ENCODE peak calls at places on chromosome 11, in ten cellular contexts. One of them, this sample, is unnamed.

GRCh38 chr11:35980646-35981402 is 37.0 kb downstream of the LDLRAD3 start:
- DNase-seq in EH: no peak
- DNase-seq in CD4-positive, alpha-beta T cell: no peak
- DNase-seq in stimulated activated CD4-positive, alpha-beta T cell treated with anti-CD3 and anti-CD28 coated beads, Interleukin-1b, Interleukin-23, amount 100 ng/mL, for 1 hour: no peak
- DNase-seq in ELF-1: no peak
- DNase-seq in activated CD8-positive, alpha-beta memory T cell treated with anti-CD3 and anti-CD28 coated beads, Interleukin-2, amount 10 ng/mL, durations not matched to agents 7 days and 5 days: no peak
- DNase-seq in HS-27A: no peak
- DNase-seq in amygdala: no peak
- DNase-seq in stromal cell of bone marrow: peak; percentile 49
- DNase-seq in NB4: peak; percentile 2
- DNase-seq in this sample: no peak

GRCh38 chr11:73652046-73652730 is 5.8 kb downstream of the PLEKHB1 start:
- DNase-seq in amygdala: peak; percentile 92
- DNase-seq in stromal cell of bone marrow: no peak
- DNase-seq in HS-27A: no peak
- DNase-seq in CD4-positive, alpha-beta T cell: no peak
- DNase-seq in NB4: no peak
- DNase-seq in activated CD8-positive, alpha-beta memory T cell treated with anti-CD3 and anti-CD28 coated beads, Interleukin-2, amount 10 ng/mL, durations not matched to agents 7 days and 5 days: no peak
- DNase-seq in ELF-1: peak; percentile 57
- DNase-seq in EH: no peak
- DNase-seq in stimulated activated CD4-positive, alpha-beta T cell treated with anti-CD3 and anti-CD28 coated beads, Interleukin-1b, Interleukin-23, amount 100 ng/mL, for 1 hour: no peak
- DNase-seq in this sample: no peak

GRCh38 chr11:2534131-2534956 is 89.5 kb downstream of the KCNQ1 start:
- DNase-seq in stromal cell of bone marrow: no peak
- DNase-seq in NB4: peak; percentile 83
- DNase-seq in HS-27A: no peak
- DNase-seq in ELF-1: peak; percentile 19
- DNase-seq in CD4-positive, alpha-beta T cell: no peak
- DNase-seq in activated CD8-positive, alpha-beta memory T cell treated with anti-CD3 and anti-CD28 coated beads, Interleukin-2, amount 10 ng/mL, durations not matched to agents 7 days and 5 days: no peak
- DNase-seq in EH: no peak
- DNase-seq in stimulated activated CD4-positive, alpha-beta T cell treated with anti-CD3 and anti-CD28 coated beads, Interleukin-1b, Interleukin-23, amount 100 ng/mL, for 1 hour: no peak
- DNase-seq in amygdala: no peak
- DNase-seq in this sample: peak; percentile 98

GRCh38 chr11:130699561-130699960 is 216.7 kb downstream of the SNX19 start:
- DNase-seq in amygdala: no peak
- DNase-seq in EH: no peak
- DNase-seq in stromal cell of bone marrow: no peak
- DNase-seq in ELF-1: no peak
- DNase-seq in activated CD8-positive, alpha-beta memory T cell treated with anti-CD3 and anti-CD28 coated beads, Interleukin-2, amount 10 ng/mL, durations not matched to agents 7 days and 5 days: no peak
- DNase-seq in stimulated activated CD4-positive, alpha-beta T cell treated with anti-CD3 and anti-CD28 coated beads, Interleukin-1b, Interleukin-23, amount 100 ng/mL, for 1 hour: no peak
- DNase-seq in HS-27A: no peak
- DNase-seq in CD4-positive, alpha-beta T cell: no peak
- DNase-seq in NB4: no peak
- DNase-seq in this sample: no peak

GRCh38 chr11:112106070-112106469 is 19.4 kb downstream of the SDHD start:
- DNase-seq in NB4: no peak
- DNase-seq in activated CD8-positive, alpha-beta memory T cell treated with anti-CD3 and anti-CD28 coated beads, Interleukin-2, amount 10 ng/mL, durations not matched to agents 7 days and 5 days: no peak
- DNase-seq in EH: no peak
- DNase-seq in CD4-positive, alpha-beta T cell: no peak
- DNase-seq in ELF-1: no peak
- DNase-seq in stromal cell of bone marrow: no peak
- DNase-seq in amygdala: no peak
- DNase-seq in HS-27A: no peak
- DNase-seq in stimulated activated CD4-positive, alpha-beta T cell treated with anti-CD3 and anti-CD28 coated beads, Interleukin-1b, Interleukin-23, amount 100 ng/mL, for 1 hour: no peak
- DNase-seq in this sample: no peak

GRCh38 chr11:110349109-110349996 is 52.9 kb upstream of the RDX start:
- DNase-seq in activated CD8-positive, alpha-beta memory T cell treated with anti-CD3 and anti-CD28 coated beads, Interleukin-2, amount 10 ng/mL, durations not matched to agents 7 days and 5 days: peak; percentile 81
- DNase-seq in amygdala: no peak
- DNase-seq in NB4: no peak
- DNase-seq in stromal cell of bone marrow: no peak
- DNase-seq in HS-27A: no peak
- DNase-seq in EH: no peak
- DNase-seq in stimulated activated CD4-positive, alpha-beta T cell treated with anti-CD3 and anti-CD28 coated beads, Interleukin-1b, Interleukin-23, amount 100 ng/mL, for 1 hour: no peak
- DNase-seq in CD4-positive, alpha-beta T cell: no peak
- DNase-seq in ELF-1: peak; percentile 28
- DNase-seq in this sample: no peak

GRCh38 chr11:72775288-72776110 is 18.3 kb downstream of the STARD10 start:
- DNase-seq in HS-27A: no peak
- DNase-seq in CD4-positive, alpha-beta T cell: no peak
- DNase-seq in amygdala: no peak
- DNase-seq in activated CD8-positive, alpha-beta memory T cell treated with anti-CD3 and anti-CD28 coated beads, Interleukin-2, amount 10 ng/mL, durations not matched to agents 7 days and 5 days: no peak
- DNase-seq in stimulated activated CD4-positive, alpha-beta T cell treated with anti-CD3 and anti-CD28 coated beads, Interleukin-1b, Interleukin-23, amount 100 ng/mL, for 1 hour: no peak
- DNase-seq in NB4: no peak
- DNase-seq in EH: no peak
- DNase-seq in ELF-1: no peak
- DNase-seq in stromal cell of bone marrow: no peak
- DNase-seq in this sample: no peak

GRCh38 chr11:8338138-8338537 is 74.5 kb upstream of the LMO1 start:
- DNase-seq in EH: peak; percentile 46
- DNase-seq in stimulated activated CD4-positive, alpha-beta T cell treated with anti-CD3 and anti-CD28 coated beads, Interleukin-1b, Interleukin-23, amount 100 ng/mL, for 1 hour: no peak
- DNase-seq in amygdala: no peak
- DNase-seq in ELF-1: peak; percentile 77
- DNase-seq in CD4-positive, alpha-beta T cell: no peak
- DNase-seq in stromal cell of bone marrow: no peak
- DNase-seq in activated CD8-positive, alpha-beta memory T cell treated with anti-CD3 and anti-CD28 coated beads, Interleukin-2, amount 10 ng/mL, durations not matched to agents 7 days and 5 days: peak; percentile 45
- DNase-seq in HS-27A: no peak
- DNase-seq in NB4: peak; percentile 36
- DNase-seq in this sample: peak; percentile 85

GRCh38 chr11:60785136-60785535 is at the start of gene MS4A10:
- DNase-seq in EH: no peak
- DNase-seq in HS-27A: no peak
- DNase-seq in stromal cell of bone marrow: no peak
- DNase-seq in ELF-1: no peak
- DNase-seq in NB4: no peak
- DNase-seq in stimulated activated CD4-positive, alpha-beta T cell treated with anti-CD3 and anti-CD28 coated beads, Interleukin-1b, Interleukin-23, amount 100 ng/mL, for 1 hour: no peak
- DNase-seq in activated CD8-positive, alpha-beta memory T cell treated with anti-CD3 and anti-CD28 coated beads, Interleukin-2, amount 10 ng/mL, durations not matched to agents 7 days and 5 days: no peak
- DNase-seq in amygdala: no peak
- DNase-seq in CD4-positive, alpha-beta T cell: no peak
- DNase-seq in this sample: no peak

GRCh38 chr11:91104237-91104636 is 881.4 kb upstream of the CHORDC1 start:
- DNase-seq in amygdala: no peak
- DNase-seq in CD4-positive, alpha-beta T cell: no peak
- DNase-seq in NB4: no peak
- DNase-seq in ELF-1: no peak
- DNase-seq in stimulated activated CD4-positive, alpha-beta T cell treated with anti-CD3 and anti-CD28 coated beads, Interleukin-1b, Interleukin-23, amount 100 ng/mL, for 1 hour: no peak
- DNase-seq in EH: peak; percentile 69
- DNase-seq in stromal cell of bone marrow: peak; percentile 37
- DNase-seq in activated CD8-positive, alpha-beta memory T cell treated with anti-CD3 and anti-CD28 coated beads, Interleukin-2, amount 10 ng/mL, durations not matched to agents 7 days and 5 days: no peak
- DNase-seq in HS-27A: peak; percentile 77
- DNase-seq in this sample: peak; percentile 1

GRCh38 chr11:70467196-70468085 is 69.1 kb downstream of the CTTN start:
- DNase-seq in amygdala: no peak
- DNase-seq in ELF-1: peak; percentile 32
- DNase-seq in NB4: peak; percentile 61
- DNase-seq in stimulated activated CD4-positive, alpha-beta T cell treated with anti-CD3 and anti-CD28 coated beads, Interleukin-1b, Interleukin-23, amount 100 ng/mL, for 1 hour: no peak
- DNase-seq in stromal cell of bone marrow: peak; percentile 28
- DNase-seq in HS-27A: peak; percentile 20
- DNase-seq in EH: peak; percentile 50
- DNase-seq in activated CD8-positive, alpha-beta memory T cell treated with anti-CD3 and anti-CD28 coated beads, Interleukin-2, amount 10 ng/mL, durations not matched to agents 7 days and 5 days: peak; percentile 61
- DNase-seq in CD4-positive, alpha-beta T cell: no peak
- DNase-seq in this sample: peak; percentile 50

GRCh38 chr11:111982019-111982464 is 43.2 kb upstream of the DLAT start:
- DNase-seq in NB4: peak; percentile 44
- DNase-seq in ELF-1: peak; percentile 77
- DNase-seq in CD4-positive, alpha-beta T cell: peak; percentile 32
- DNase-seq in HS-27A: no peak
- DNase-seq in stromal cell of bone marrow: no peak
- DNase-seq in EH: peak; percentile 51
- DNase-seq in amygdala: no peak
- DNase-seq in activated CD8-positive, alpha-beta memory T cell treated with anti-CD3 and anti-CD28 coated beads, Interleukin-2, amount 10 ng/mL, durations not matched to agents 7 days and 5 days: peak; percentile 70
- DNase-seq in stimulated activated CD4-positive, alpha-beta T cell treated with anti-CD3 and anti-CD28 coated beads, Interleukin-1b, Interleukin-23, amount 100 ng/mL, for 1 hour: no peak
- DNase-seq in this sample: no peak

GRCh38 chr11:18392434-18393321 is 1.7 kb upstream of the LDHA start:
- DNase-seq in CD4-positive, alpha-beta T cell: no peak
- DNase-seq in ELF-1: no peak
- DNase-seq in NB4: no peak
- DNase-seq in stimulated activated CD4-positive, alpha-beta T cell treated with anti-CD3 and anti-CD28 coated beads, Interleukin-1b, Interleukin-23, amount 100 ng/mL, for 1 hour: no peak
- DNase-seq in HS-27A: no peak
- DNase-seq in activated CD8-positive, alpha-beta memory T cell treated with anti-CD3 and anti-CD28 coated beads, Interleukin-2, amount 10 ng/mL, durations not matched to agents 7 days and 5 days: peak; percentile 59
- DNase-seq in EH: peak; percentile 53
- DNase-seq in amygdala: no peak
- DNase-seq in stromal cell of bone marrow: no peak
- DNase-seq in this sample: no peak

GRCh38 chr11:111513240-111513605 is 1.0 kb upstream of the BTG4 start:
- DNase-seq in ELF-1: no peak
- DNase-seq in CD4-positive, alpha-beta T cell: no peak
- DNase-seq in amygdala: no peak
- DNase-seq in stimulated activated CD4-positive, alpha-beta T cell treated with anti-CD3 and anti-CD28 coated beads, Interleukin-1b, Interleukin-23, amount 100 ng/mL, for 1 hour: no peak
- DNase-seq in HS-27A: no peak
- DNase-seq in NB4: no peak
- DNase-seq in EH: no peak
- DNase-seq in stromal cell of bone marrow: no peak
- DNase-seq in activated CD8-positive, alpha-beta memory T cell treated with anti-CD3 and anti-CD28 coated beads, Interleukin-2, amount 10 ng/mL, durations not matched to agents 7 days and 5 days: no peak
- DNase-seq in this sample: no peak

GRCh38 chr11:131658414-131658813 is 288.0 kb downstream of the NTM start:
- DNase-seq in stromal cell of bone marrow: no peak
- DNase-seq in ELF-1: no peak
- DNase-seq in NB4: no peak
- DNase-seq in amygdala: no peak
- DNase-seq in stimulated activated CD4-positive, alpha-beta T cell treated with anti-CD3 and anti-CD28 coated beads, Interleukin-1b, Interleukin-23, amount 100 ng/mL, for 1 hour: no peak
- DNase-seq in CD4-positive, alpha-beta T cell: no peak
- DNase-seq in HS-27A: no peak
- DNase-seq in activated CD8-positive, alpha-beta memory T cell treated with anti-CD3 and anti-CD28 coated beads, Interleukin-2, amount 10 ng/mL, durations not matched to agents 7 days and 5 days: no peak
- DNase-seq in EH: no peak
- DNase-seq in this sample: no peak

GRCh38 chr11:28887681-28888080 is 779.5 kb downstream of the METTL15 start:
- DNase-seq in stimulated activated CD4-positive, alpha-beta T cell treated with anti-CD3 and anti-CD28 coated beads, Interleukin-1b, Interleukin-23, amount 100 ng/mL, for 1 hour: no peak
- DNase-seq in amygdala: no peak
- DNase-seq in NB4: no peak
- DNase-seq in ELF-1: no peak
- DNase-seq in HS-27A: no peak
- DNase-seq in stromal cell of bone marrow: no peak
- DNase-seq in EH: peak; percentile 19
- DNase-seq in activated CD8-positive, alpha-beta memory T cell treated with anti-CD3 and anti-CD28 coated beads, Interleukin-2, amount 10 ng/mL, durations not matched to agents 7 days and 5 days: no peak
- DNase-seq in CD4-positive, alpha-beta T cell: no peak
- DNase-seq in this sample: no peak

GRCh38 chr11:126442523-126442922 is 87.0 kb downstream of the ST3GAL4 start:
- DNase-seq in amygdala: no peak
- DNase-seq in HS-27A: no peak
- DNase-seq in EH: no peak
- DNase-seq in stimulated activated CD4-positive, alpha-beta T cell treated with anti-CD3 and anti-CD28 coated beads, Interleukin-1b, Interleukin-23, amount 100 ng/mL, for 1 hour: no peak
- DNase-seq in NB4: no peak
- DNase-seq in CD4-positive, alpha-beta T cell: no peak
- DNase-seq in ELF-1: peak; percentile 60
- DNase-seq in stromal cell of bone marrow: no peak
- DNase-seq in activated CD8-positive, alpha-beta memory T cell treated with anti-CD3 and anti-CD28 coated beads, Interleukin-2, amount 10 ng/mL, durations not matched to agents 7 days and 5 days: no peak
- DNase-seq in this sample: no peak

GRCh38 chr11:59182457-59183151 is 10.7 kb downstream of the DTX4 start:
- DNase-seq in CD4-positive, alpha-beta T cell: no peak
- DNase-seq in amygdala: no peak
- DNase-seq in activated CD8-positive, alpha-beta memory T cell treated with anti-CD3 and anti-CD28 coated beads, Interleukin-2, amount 10 ng/mL, durations not matched to agents 7 days and 5 days: no peak
- DNase-seq in HS-27A: no peak
- DNase-seq in ELF-1: peak; percentile 63
- DNase-seq in stimulated activated CD4-positive, alpha-beta T cell treated with anti-CD3 and anti-CD28 coated beads, Interleukin-1b, Interleukin-23, amount 100 ng/mL, for 1 hour: no peak
- DNase-seq in stromal cell of bone marrow: no peak
- DNase-seq in EH: no peak
- DNase-seq in NB4: no peak
- DNase-seq in this sample: no peak

GRCh38 chr11:7677071-7677470 is 3.8 kb upstream of the CYB5R2 start:
- DNase-seq in EH: peak; percentile 94
- DNase-seq in ELF-1: no peak
- DNase-seq in stimulated activated CD4-positive, alpha-beta T cell treated with anti-CD3 and anti-CD28 coated beads, Interleukin-1b, Interleukin-23, amount 100 ng/mL, for 1 hour: no peak
- DNase-seq in HS-27A: no peak
- DNase-seq in activated CD8-positive, alpha-beta memory T cell treated with anti-CD3 and anti-CD28 coated beads, Interleukin-2, amount 10 ng/mL, durations not matched to agents 7 days and 5 days: no peak
- DNase-seq in NB4: peak; percentile 59
- DNase-seq in amygdala: no peak
- DNase-seq in CD4-positive, alpha-beta T cell: no peak
- DNase-seq in stromal cell of bone marrow: no peak
- DNase-seq in this sample: no peak

GRCh38 chr11:80412604-80413003 is 971.8 kb upstream of the TENM4 start:
- DNase-seq in amygdala: no peak
- DNase-seq in NB4: no peak
- DNase-seq in HS-27A: no peak
- DNase-seq in stromal cell of bone marrow: no peak
- DNase-seq in CD4-positive, alpha-beta T cell: no peak
- DNase-seq in ELF-1: no peak
- DNase-seq in activated CD8-positive, alpha-beta memory T cell treated with anti-CD3 and anti-CD28 coated beads, Interleukin-2, amount 10 ng/mL, durations not matched to agents 7 days and 5 days: no peak
- DNase-seq in EH: no peak
- DNase-seq in stimulated activated CD4-positive, alpha-beta T cell treated with anti-CD3 and anti-CD28 coated beads, Interleukin-1b, Interleukin-23, amount 100 ng/mL, for 1 hour: no peak
- DNase-seq in this sample: no peak

GRCh38 chr11:77039491-77040400 is 5.5 kb downstream of the B3GNT6 start:
- DNase-seq in amygdala: no peak
- DNase-seq in NB4: no peak
- DNase-seq in EH: peak; percentile 43
- DNase-seq in stimulated activated CD4-positive, alpha-beta T cell treated with anti-CD3 and anti-CD28 coated beads, Interleukin-1b, Interleukin-23, amount 100 ng/mL, for 1 hour: no peak
- DNase-seq in HS-27A: no peak
- DNase-seq in ELF-1: peak; percentile 75
- DNase-seq in activated CD8-positive, alpha-beta memory T cell treated with anti-CD3 and anti-CD28 coated beads, Interleukin-2, amount 10 ng/mL, durations not matched to agents 7 days and 5 days: peak; percentile 45
- DNase-seq in CD4-positive, alpha-beta T cell: no peak
- DNase-seq in stromal cell of bone marrow: no peak
- DNase-seq in this sample: no peak

GRCh38 chr11:122741613-122742012 is 86.1 kb downstream of the UBASH3B start:
- DNase-seq in HS-27A: no peak
- DNase-seq in stromal cell of bone marrow: peak; percentile 47
- DNase-seq in EH: no peak
- DNase-seq in NB4: peak; percentile 84
- DNase-seq in stimulated activated CD4-positive, alpha-beta T cell treated with anti-CD3 and anti-CD28 coated beads, Interleukin-1b, Interleukin-23, amount 100 ng/mL, for 1 hour: no peak
- DNase-seq in amygdala: no peak
- DNase-seq in ELF-1: no peak
- DNase-seq in CD4-positive, alpha-beta T cell: no peak
- DNase-seq in activated CD8-positive, alpha-beta memory T cell treated with anti-CD3 and anti-CD28 coated beads, Interleukin-2, amount 10 ng/mL, durations not matched to agents 7 days and 5 days: no peak
- DNase-seq in this sample: no peak

GRCh38 chr11:133718238-133718637 is 127.1 kb downstream of the SPATA19 start:
- DNase-seq in HS-27A: no peak
- DNase-seq in NB4: no peak
- DNase-seq in amygdala: no peak
- DNase-seq in stromal cell of bone marrow: no peak
- DNase-seq in CD4-positive, alpha-beta T cell: no peak
- DNase-seq in EH: no peak
- DNase-seq in stimulated activated CD4-positive, alpha-beta T cell treated with anti-CD3 and anti-CD28 coated beads, Interleukin-1b, Interleukin-23, amount 100 ng/mL, for 1 hour: no peak
- DNase-seq in ELF-1: no peak
- DNase-seq in activated CD8-positive, alpha-beta memory T cell treated with anti-CD3 and anti-CD28 coated beads, Interleukin-2, amount 10 ng/mL, durations not matched to agents 7 days and 5 days: no peak
- DNase-seq in this sample: no peak

GRCh38 chr11:110376711-110377324 is 52.9 kb upstream of the FDX1 start:
- DNase-seq in NB4: peak; percentile 67
- DNase-seq in EH: peak; percentile 85
- DNase-seq in HS-27A: peak; percentile 41
- DNase-seq in ELF-1: peak; percentile 84
- DNase-seq in stromal cell of bone marrow: peak; percentile 46
- DNase-seq in activated CD8-positive, alpha-beta memory T cell treated with anti-CD3 and anti-CD28 coated beads, Interleukin-2, amount 10 ng/mL, durations not matched to agents 7 days and 5 days: no peak
- DNase-seq in stimulated activated CD4-positive, alpha-beta T cell treated with anti-CD3 and anti-CD28 coated beads, Interleukin-1b, Interleukin-23, amount 100 ng/mL, for 1 hour: no peak
- DNase-seq in amygdala: no peak
- DNase-seq in CD4-positive, alpha-beta T cell: no peak
- DNase-seq in this sample: peak; percentile 40

GRCh38 chr11:2213890-2214526 is 42.4 kb upstream of the TH start:
- DNase-seq in stimulated activated CD4-positive, alpha-beta T cell treated with anti-CD3 and anti-CD28 coated beads, Interleukin-1b, Interleukin-23, amount 100 ng/mL, for 1 hour: no peak
- DNase-seq in activated CD8-positive, alpha-beta memory T cell treated with anti-CD3 and anti-CD28 coated beads, Interleukin-2, amount 10 ng/mL, durations not matched to agents 7 days and 5 days: peak; percentile 33
- DNase-seq in NB4: no peak
- DNase-seq in stromal cell of bone marrow: no peak
- DNase-seq in EH: no peak
- DNase-seq in HS-27A: no peak
- DNase-seq in CD4-positive, alpha-beta T cell: no peak
- DNase-seq in amygdala: no peak
- DNase-seq in ELF-1: no peak
- DNase-seq in this sample: no peak

GRCh38 chr11:129192150-129192549 is at the start of gene ARHGAP32:
- DNase-seq in CD4-positive, alpha-beta T cell: no peak
- DNase-seq in stromal cell of bone marrow: no peak
- DNase-seq in HS-27A: no peak
- DNase-seq in amygdala: no peak
- DNase-seq in activated CD8-positive, alpha-beta memory T cell treated with anti-CD3 and anti-CD28 coated beads, Interleukin-2, amount 10 ng/mL, durations not matched to agents 7 days and 5 days: no peak
- DNase-seq in EH: no peak
- DNase-seq in ELF-1: peak; percentile 59
- DNase-seq in stimulated activated CD4-positive, alpha-beta T cell treated with anti-CD3 and anti-CD28 coated beads, Interleukin-1b, Interleukin-23, amount 100 ng/mL, for 1 hour: no peak
- DNase-seq in NB4: no peak
- DNase-seq in this sample: no peak

GRCh38 chr11:7600205-7600775 is 73.0 kb downstream of the CYB5R2 start:
- DNase-seq in HS-27A: no peak
- DNase-seq in amygdala: peak; percentile 57
- DNase-seq in NB4: peak; percentile 85
- DNase-seq in ELF-1: peak; percentile 94
- DNase-seq in CD4-positive, alpha-beta T cell: no peak
- DNase-seq in activated CD8-positive, alpha-beta memory T cell treated with anti-CD3 and anti-CD28 coated beads, Interleukin-2, amount 10 ng/mL, durations not matched to agents 7 days and 5 days: no peak
- DNase-seq in stimulated activated CD4-positive, alpha-beta T cell treated with anti-CD3 and anti-CD28 coated beads, Interleukin-1b, Interleukin-23, amount 100 ng/mL, for 1 hour: no peak
- DNase-seq in EH: peak; percentile 85
- DNase-seq in stromal cell of bone marrow: peak; percentile 41
- DNase-seq in this sample: no peak

GRCh38 chr11:104531894-104532293 is 366.4 kb downstream of the CASP12 start:
- DNase-seq in CD4-positive, alpha-beta T cell: no peak
- DNase-seq in activated CD8-positive, alpha-beta memory T cell treated with anti-CD3 and anti-CD28 coated beads, Interleukin-2, amount 10 ng/mL, durations not matched to agents 7 days and 5 days: no peak
- DNase-seq in NB4: peak; percentile 62
- DNase-seq in HS-27A: no peak
- DNase-seq in ELF-1: no peak
- DNase-seq in stimulated activated CD4-positive, alpha-beta T cell treated with anti-CD3 and anti-CD28 coated beads, Interleukin-1b, Interleukin-23, amount 100 ng/mL, for 1 hour: no peak
- DNase-seq in stromal cell of bone marrow: no peak
- DNase-seq in amygdala: no peak
- DNase-seq in EH: no peak
- DNase-seq in this sample: no peak

This sample was measured in H54.